ENCODE peak calls at places on chromosomes 2 and 18, in eight cellular contexts. T is aorta; M is thoracic aorta; A is effector memory CD8-positive, alpha-beta T cell; B is retina; P is upper lobe of right lung; Q is T-helper 9 cell; F is keratinocyte. L is an unnamed sample.

GRCh38 chr2:220513573-220514288 is 886.3 kb downstream of the SLC4A3 start:
- DNase-seq in M (no peak), T (no peak), F (no peak), Q (no peak), A (no peak), P (no peak), B (no peak), L (no peak)

GRCh38 chr2:236661064-236661761 is 91.6 kb downstream of the ACKR3 start:
- DNase-seq in A (no peak), M (no peak), Q (no peak), T (no peak), F (no peak), P (no peak), B (peak; percentile 81), L (no peak)

GRCh38 chr18:76264851-76265250 is 230.2 kb downstream of the ZNF516 start:
- DNase-seq in Q (no peak), F (no peak), T (no peak), B (no peak), M (no peak), A (no peak), P (no peak), L (no peak)

GRCh38 chr2:36655456-36655855 is 41.1 kb upstream of the VIT start:
- DNase-seq in B (no peak), A (no peak), P (no peak), F (no peak), T (no peak), Q (no peak), M (no peak), L (no peak)

GRCh38 chr18:62784338-62784965 is 69.1 kb downstream of the PHLPP1 start:
- DNase-seq in T (no peak), M (no peak), B (no peak), A (no peak), Q (no peak), F (no peak), P (no peak), L (no peak)

GRCh38 chr2:118800736-118801135 is 46.7 kb downstream of the EN1 start:
- DNase-seq in P (no peak), T (no peak), B (no peak), A (no peak), F (no peak), M (no peak), Q (no peak), L (no peak)

GRCh38 chr2:27370816-27371620 is 602 bp downstream of the SNX17 start:
- DNase-seq in P (no peak), A (peak; percentile 35), B (no peak), T (no peak), F (no peak), Q (peak; percentile 15), M (no peak), L (no peak)

GRCh38 chr2:138223321-138223720 is 259.0 kb downstream of the HNMT start:
- DNase-seq in P (no peak), T (no peak), F (no peak), M (no peak), Q (no peak), A (no peak), B (no peak), L (no peak)

GRCh38 chr18:61340148-61340547 is 6.9 kb downstream of the CDH20 start:
- DNase-seq in A (no peak), Q (no peak), T (no peak), B (no peak), M (no peak), F (no peak), P (no peak), L (no peak)

GRCh38 chr18:78390348-78390929 is 589.2 kb upstream of the SALL3 start:
- DNase-seq in A (no peak), B (no peak), M (no peak), T (no peak), F (no peak), P (no peak), Q (no peak), L (no peak)

GRCh38 chr2:152686308-152686707 is 31.0 kb downstream of the PRPF40A start:
- DNase-seq in B (no peak), A (no peak), M (no peak), T (no peak), F (no peak), P (no peak), Q (no peak), L (no peak)

GRCh38 chr2:134462791-134463725 is 209.2 kb downstream of the MGAT5 start:
- DNase-seq in B (no peak), M (no peak), Q (no peak), P (peak; percentile 46), T (no peak), A (no peak), F (no peak), L (no peak)

GRCh38 chr18:23143059-23143831 is 8.0 kb downstream of the CABLES1 start:
- DNase-seq in F (no peak), A (no peak), P (peak; percentile 78), T (peak; percentile 75), B (no peak), M (no peak), Q (no peak), L (no peak)

GRCh38 chr2:7792031-7792651 is 874.9 kb downstream of the RNF144A start:
- DNase-seq in A (no peak), M (no peak), Q (no peak), P (no peak), T (no peak), B (no peak), F (no peak), L (no peak)

GRCh38 chr2:7837232-7837760 is 844.6 kb upstream of the ID2 start:
- DNase-seq in Q (no peak), A (no peak), P (no peak), B (no peak), T (no peak), M (no peak), F (no peak), L (no peak)

GRCh38 chr18:24197412-24197811 is 58.5 kb downstream of the CABYR start:
- DNase-seq in T (no peak), P (no peak), F (no peak), M (no peak), A (no peak), Q (no peak), B (no peak), L (no peak)

GRCh38 chr18:13464432-13465125 is 246.0 kb downstream of the LDLRAD4 start:
- DNase-seq in T (peak; percentile 76), B (no peak), M (no peak), P (peak; percentile 80), Q (peak; percentile 60), A (peak; percentile 51), F (no peak), L (no peak)

GRCh38 chr2:117071556-117072102 is 742.9 kb upstream of the DDX18 start:
- DNase-seq in T (no peak), B (no peak), A (no peak), P (peak; percentile 56), M (no peak), Q (no peak), F (no peak), L (no peak)

GRCh38 chr2:166031054-166031453 is 77.5 kb upstream of the TTC21B start:
- DNase-seq in T (no peak), P (no peak), Q (no peak), F (no peak), B (no peak), A (no peak), M (no peak), L (no peak)

GRCh38 chr2:95282458-95282857 is 8.2 kb downstream of the PROM2 start:
- DNase-seq in F (no peak), T (no peak), B (no peak), Q (no peak), P (no peak), M (no peak), A (no peak), L (no peak)

GRCh38 chr2:2834105-2834504 is 503.0 kb upstream of the MYT1L start:
- DNase-seq in F (no peak), T (no peak), A (no peak), M (no peak), Q (no peak), B (no peak), P (no peak), L (no peak)

GRCh38 chr2:238226698-238227586 is 12.9 kb downstream of the HES6 start:
- DNase-seq in P (no peak), Q (no peak), A (no peak), F (no peak), T (no peak), M (no peak), B (no peak), L (no peak)

GRCh38 chr2:65053199-65053598 is 3.0 kb upstream of the CEP68 start:
- DNase-seq in P (no peak), F (no peak), A (peak; percentile 39), Q (no peak), M (no peak), T (no peak), B (no peak), L (no peak)